ENCODE peak calls at places on chromosomes 12 and 14, in seven cellular contexts. R is activated naive CD8-positive, alpha-beta T cell treated with anti-CD3 and anti-CD28 coated beads for 36 hours; V is H54; P is D721Med; H is lower lobe of right lung; L is caudate nucleus; O is GM10248. X is an unnamed sample.

GRCh38 chr12:57135939-57136338 is 7.7 kb downstream of the LRP1 start:
- DNase-seq in R (no peak), V (no peak), P (no peak), H (no peak), L (peak; percentile 66), O (no peak), X (no peak)

GRCh38 chr12:65740506-65740872 is 83.8 kb upstream of the HMGA2 start:
- DNase-seq in R (no peak), V (no peak), P (no peak), H (no peak), L (no peak), O (no peak), X (no peak)

GRCh38 chr12:14779834-14780233 is 23.4 kb downstream of the WBP11 start:
- DNase-seq in R (no peak), V (no peak), P (no peak), H (no peak), L (no peak), O (no peak), X (no peak)

GRCh38 chr12:66043035-66043434 is 87.5 kb downstream of the LLPH start:
- DNase-seq in R (no peak), V (no peak), P (no peak), H (no peak), L (no peak), O (no peak), X (no peak)

GRCh38 chr14:69190191-69190590 is 1.1 kb upstream of the EXD2 start:
- DNase-seq in R (no peak), V (no peak), P (no peak), H (no peak), L (no peak), O (no peak), X (no peak)

GRCh38 chr12:56288705-56289387 is 11.3 kb downstream of the CS start:
- DNase-seq in R (no peak), V (no peak), P (no peak), H (no peak), L (no peak), O (no peak), X (no peak)

GRCh38 chr12:52901715-52902541 is 2.9 kb downstream of the KRT8 start:
- DNase-seq in R (no peak), V (no peak), P (no peak), H (no peak), L (no peak), O (no peak), X (no peak)

GRCh38 chr12:120536064-120536791 is 2.1 kb downstream of the RNF10 start:
- DNase-seq in R (peak; percentile 21), V (no peak), P (no peak), H (no peak), L (no peak), O (no peak), X (no peak)

GRCh38 chr12:121697093-121697698 is 15.4 kb upstream of the TMEM120B start:
- DNase-seq in R (no peak), V (no peak), P (no peak), H (no peak), L (no peak), O (peak; percentile 69), X (no peak)

GRCh38 chr12:25051583-25052190 is 102.8 kb upstream of the BCAT1 start:
- DNase-seq in R (peak; percentile 50), V (no peak), P (no peak), H (peak; percentile 47), L (no peak), O (peak; percentile 55), X (no peak)

GRCh38 chr14:101122855-101123129 is 219.3 kb upstream of the RTL1 start:
- DNase-seq in R (no peak), V (no peak), P (no peak), H (no peak), L (no peak), O (no peak), X (no peak)

GRCh38 chr14:35797796-35798195 is 11.3 kb downstream of the RALGAPA1 start:
- DNase-seq in R (no peak), V (no peak), P (no peak), H (no peak), L (no peak), O (no peak), X (no peak)

GRCh38 chr14:90005441-90005840 is 49.7 kb downstream of the TDP1 start:
- DNase-seq in R (no peak), V (no peak), P (no peak), H (no peak), L (no peak), O (no peak), X (no peak)

GRCh38 chr12:80068173-80068572 is 31.2 kb upstream of the OTOGL start:
- DNase-seq in R (no peak), V (no peak), P (no peak), H (no peak), L (no peak), O (no peak), X (peak; percentile 50)

GRCh38 chr12:93614917-93615596 is 42.6 kb downstream of the SOCS2 start:
- DNase-seq in R (no peak), V (no peak), P (no peak), H (no peak), L (no peak), O (no peak), X (no peak)

GRCh38 chr12:48925218-48925871 is at the start of gene FKBP11:
- DNase-seq in R (peak; percentile 80), V (no peak), P (peak; percentile 47), H (peak; percentile 74), L (no peak), O (peak; percentile 85), X (no peak)

GRCh38 chr12:64825143-64826011 is 930 bp downstream of the TBC1D30 start:
- DNase-seq in R (peak; percentile 21), V (no peak), P (no peak), H (no peak), L (no peak), O (peak; percentile 20), X (no peak)

GRCh38 chr12:89350661-89351488 is 1.4 kb downstream of the DUSP6 start:
- DNase-seq in R (peak; percentile 9), V (no peak), P (no peak), H (peak; percentile 62), L (no peak), O (no peak), X (no peak)

GRCh38 chr14:69046468-69046867 is 67.4 kb upstream of the ACTN1 start:
- DNase-seq in R (no peak), V (no peak), P (no peak), H (no peak), L (no peak), O (no peak), X (no peak)

GRCh38 chr14:50388256-50388931 is 8.3 kb downstream of the CDKL1 start:
- DNase-seq in R (no peak), V (no peak), P (no peak), H (no peak), L (no peak), O (no peak), X (peak; percentile 38)

GRCh38 chr12:65585648-65586420 is 238.4 kb upstream of the HMGA2 start:
- DNase-seq in R (no peak), V (no peak), P (no peak), H (no peak), L (no peak), O (no peak), X (no peak)

GRCh38 chr12:1529862-1530591 is 64.4 kb downstream of the FBXL14 start:
- DNase-seq in R (peak; percentile 21), V (no peak), P (no peak), H (no peak), L (no peak), O (peak; percentile 66), X (no peak)

GRCh38 chr12:27511031-27511722 is 12.8 kb upstream of the PPFIBP1 start:
- DNase-seq in R (no peak), V (no peak), P (no peak), H (no peak), L (no peak), O (no peak), X (no peak)

X was measured in iPS DF 19.7.